ENCODE peak calls at places on chromosomes 2 and 18, in eight cellular contexts. I is heart left ventricle; R is OCI-LY7; Z is dorsolateral prefrontal cortex; S is cardiac fibroblast; Q is stomach; N is CD8-positive, alpha-beta T cell; L is fibroblast of lung. E is an unnamed sample.

GRCh38 chr2:55111570-55112228 is 61.4 kb upstream of the RTN4 start:
- DNase-seq in Z (peak; percentile 91), S (peak; percentile 93), R (no peak), N (no peak), L (peak; percentile 98), Q (peak; percentile 48), I (peak; percentile 71), E (peak; percentile 84)

GRCh38 chr2:170566138-170566537 is 149.0 kb upstream of the SP5 start:
- DNase-seq in Q (no peak), N (no peak), S (no peak), L (no peak), I (no peak), R (no peak), Z (no peak), E (no peak)

GRCh38 chr2:226251661-226252060 is 548.0 kb downstream of the IRS1 start:
- DNase-seq in Q (no peak), S (no peak), I (no peak), R (no peak), L (no peak), N (no peak), Z (no peak), E (no peak)

GRCh38 chr2:146821836-146822316 is 1023.0 kb upstream of the ACVR2A start:
- DNase-seq in L (peak; percentile 78), S (peak; percentile 53), Q (no peak), R (no peak), Z (no peak), N (no peak), I (no peak), E (peak; percentile 60)

GRCh38 chr2:215652432-215652831 is 216.6 kb upstream of the FN1 start:
- DNase-seq in I (no peak), Z (no peak), S (peak; percentile 54), R (no peak), L (peak; percentile 95), Q (no peak), N (no peak), E (peak; percentile 33)

GRCh38 chr18:9861933-9862332 is 23.8 kb upstream of the TXNDC2 start:
- DNase-seq in Z (no peak), Q (no peak), R (no peak), N (no peak), S (no peak), I (no peak), L (peak; percentile 14), E (no peak)

GRCh38 chr18:68267583-68267982 is 447.3 kb downstream of the TMX3 start:
- DNase-seq in R (no peak), S (peak; percentile 34), L (peak; percentile 81), I (no peak), Q (no peak), Z (no peak), N (no peak), E (peak; percentile 51)

GRCh38 chr2:56184500-56184996 is 758 bp downstream of the CCDC85A start:
- DNase-seq in L (peak; percentile 34), R (no peak), Q (no peak), I (peak; percentile 34), S (no peak), Z (peak; percentile 54), N (no peak), E (no peak)

GRCh38 chr2:108441712-108442111 is 7.3 kb upstream of the GCC2 start:
- DNase-seq in Z (no peak), Q (no peak), N (no peak), R (no peak), I (no peak), L (no peak), S (no peak), E (no peak)

GRCh38 chr18:48680871-48681270 is 142.0 kb downstream of the CTIF start:
- DNase-seq in L (no peak), S (peak; percentile 59), R (no peak), Q (no peak), N (no peak), I (peak; percentile 90), Z (no peak), E (peak; percentile 82)

GRCh38 chr18:48680339-48680738 is 141.5 kb downstream of the CTIF start:
- DNase-seq in Z (no peak), N (no peak), S (no peak), I (peak; percentile 62), L (no peak), R (no peak), Q (no peak), E (no peak)

GRCh38 chr18:48676756-48677368 is 138.0 kb downstream of the CTIF start:
- DNase-seq in Z (no peak), R (peak; percentile 73), N (peak; percentile 61), L (peak; percentile 43), I (peak; percentile 79), Q (peak; percentile 65), S (peak; percentile 60), E (peak; percentile 61)

GRCh38 chr18:48678237-48679115 is 139.6 kb downstream of the CTIF start:
- DNase-seq in I (no peak), Q (no peak), N (no peak), Z (no peak), R (no peak), L (no peak), S (no peak), E (no peak)

GRCh38 chr18:48679236-48679635 is 140.4 kb downstream of the CTIF start:
- DNase-seq in S (peak; percentile 34), L (no peak), Z (no peak), N (no peak), Q (no peak), R (no peak), I (no peak), E (peak; percentile 31)
- H3K4me3 ChIP-seq in S (no peak overlapping the region), L (no peak overlapping the region), Z (no peak overlapping the region), N (no peak overlapping the region), Q (no peak overlapping the region), R (no peak overlapping the region), I (no peak overlapping the region), E (no peak overlapping the region)

DNA sequence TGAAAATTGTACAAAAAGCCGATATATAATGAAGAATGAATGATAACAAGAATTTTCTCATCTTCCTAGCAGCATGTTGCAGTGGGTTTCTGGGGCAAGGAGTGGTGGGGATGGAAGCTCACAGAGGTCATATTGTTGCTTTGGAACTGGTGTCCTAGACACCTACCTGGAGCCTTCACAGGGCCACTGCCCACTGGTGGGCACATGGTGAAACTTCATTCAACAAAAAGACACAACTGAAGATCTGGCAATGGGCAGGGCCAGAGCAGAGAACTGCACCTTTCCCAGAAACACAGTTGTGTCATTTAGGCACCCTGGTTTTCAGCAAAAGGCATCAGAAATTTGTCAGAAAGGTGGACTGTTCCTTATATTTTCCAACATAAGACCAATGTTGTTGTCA is 115.3 kb downstream of the FHOD3 start:
- DNase-seq in S (peak; percentile 28), Z (no peak), N (no peak), L (no peak), R (no peak), Q (no peak), I (no peak), E (peak; percentile 53)
- TF ChIP-seq CTCF in S (peak; percentile 63), Z (no peak), N (no peak), L (peak; percentile 8), R (peak; percentile 23), Q (no peak), I (peak; percentile 8), E (peak; percentile 67)

GRCh38 chr18:79963658-79964329 is 649 bp upstream of the HSBP1L1 start:
- DNase-seq in Q (no peak), L (no peak), I (no peak), N (no peak), R (no peak), S (no peak), Z (no peak), E (no peak)

GRCh38 chr18:79962311-79962710 is 2.1 kb upstream of the HSBP1L1 start:
- DNase-seq in Z (no peak), I (no peak), Q (no peak), S (no peak), L (peak; percentile 84), N (no peak), R (no peak), E (no peak)

GRCh38 chr18:79964330-79965118 is at the start of gene HSBP1L1:
- DNase-seq in Q (peak; percentile 87), R (peak; percentile 38), L (peak; percentile 37), S (peak; percentile 51), N (peak; percentile 68), I (peak; percentile 74), Z (no peak), E (peak; percentile 51)

GRCh38 chr18:79961527-79962291 is 2.7 kb upstream of the HSBP1L1 start:
- DNase-seq in N (no peak), L (peak; percentile 55), R (no peak), Z (no peak), Q (no peak), I (no peak), S (no peak), E (no peak)

DNA sequence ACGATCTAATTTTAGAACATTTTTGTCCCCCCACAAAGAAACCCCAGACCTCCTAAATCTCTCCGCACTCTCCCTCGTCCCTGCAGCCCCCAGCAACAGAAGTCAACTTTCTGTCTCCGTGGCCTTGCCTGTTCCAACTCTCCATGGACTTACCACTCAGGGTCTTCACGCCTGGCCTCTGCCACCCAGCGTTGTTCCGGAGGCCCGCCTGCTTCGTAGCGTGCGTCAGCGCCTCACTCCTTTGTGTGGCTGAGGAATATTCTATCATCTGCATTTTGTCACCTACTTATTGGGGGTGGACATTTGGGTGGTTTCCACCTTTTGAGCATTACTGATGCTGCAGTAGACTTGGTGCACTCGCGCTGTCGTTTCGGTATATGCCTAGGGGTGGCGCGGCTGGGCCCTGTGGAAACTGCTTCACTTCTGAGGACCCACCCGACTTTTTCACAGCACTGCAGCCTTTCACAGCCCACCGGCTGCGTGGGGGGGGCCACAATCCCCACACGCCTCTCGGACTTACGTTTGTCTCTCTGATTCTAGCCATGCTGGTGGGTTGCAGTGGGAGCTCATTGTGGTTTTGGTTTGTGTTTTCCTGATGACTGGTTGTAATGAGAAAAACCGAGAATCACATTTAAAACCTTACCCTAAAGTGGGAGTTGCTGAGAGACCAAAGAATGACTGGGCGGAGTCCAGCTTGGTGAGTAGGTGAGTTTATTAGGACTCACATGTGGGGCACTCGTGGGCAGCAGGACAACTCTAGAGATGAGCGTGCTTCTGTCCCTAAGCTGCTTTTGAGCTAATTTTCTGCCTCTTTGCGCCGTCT is 1.4 kb upstream of the HSBP1L1 start:
- DNase-seq in R (no peak), S (no peak), Z (no peak), L (peak; percentile 23), I (no peak), N (peak; percentile 76), Q (no peak), E (no peak)
- H3K4me3 ChIP-seq in R (no peak overlapping the region), S (no peak overlapping the region), Z (no peak overlapping the region), L (no peak overlapping the region), I (no peak overlapping the region), N (no peak overlapping the region), Q (no peak overlapping the region), E (no peak overlapping the region)

GRCh38 chr2:21930224-21930623 is 806.5 kb downstream of the TDRD15 start:
- DNase-seq in S (no peak), Z (no peak), Q (no peak), I (no peak), L (no peak), N (no peak), R (no peak), E (no peak)

GRCh38 chr2:21924640-21925285 is 801.0 kb downstream of the TDRD15 start:
- DNase-seq in Z (no peak), Q (no peak), I (no peak), R (no peak), L (no peak), N (no peak), S (no peak), E (no peak)

DNA sequence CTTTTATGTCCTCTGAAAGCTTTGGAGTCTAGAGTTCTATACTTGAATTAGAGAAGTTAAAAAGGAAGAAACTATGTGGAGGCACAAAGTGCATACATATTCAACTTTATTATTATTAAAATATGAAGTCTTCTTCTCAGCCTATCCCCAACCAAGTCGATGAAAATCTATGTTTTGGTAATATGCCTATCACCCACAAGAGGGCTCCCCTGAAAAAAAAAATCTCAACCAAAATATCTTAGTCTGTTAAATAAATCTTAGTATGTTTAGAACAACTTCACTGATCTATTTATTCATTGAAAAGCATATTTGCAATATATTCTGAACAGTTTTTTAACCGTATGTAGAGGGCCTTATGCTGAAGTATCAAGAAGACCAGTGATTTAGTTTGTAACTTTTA is 804.5 kb downstream of the TDRD15 start:
- DNase-seq in L (no peak), R (no peak), N (no peak), S (no peak), I (no peak), Q (no peak), Z (no peak), E (no peak)
- TF ChIP-seq CTCF in L (peak; percentile 18), R (peak; percentile 43), N (no peak), S (peak; percentile 13), I (peak; percentile 22), Q (no peak), Z (peak; percentile 35), E (no peak)